ENCODE peak calls at places on chromosomes 16 and 17, in ten cellular contexts. One of them, this sample, is unnamed. For H3K9me3, the result is how much of the 10 kb centered on the place peaks cover.

GRCh38 chr17:81338301-81339179 is 43.4 kb upstream of the SLC38A10 start:
- DNase-seq in ovary: peak
- DNase-seq in tibial artery: no peak
- DNase-seq in small intestine: no peak
- DNase-seq in CD4-positive, alpha-beta memory T cell: no peak
- DNase-seq in heart right ventricle: no peak
- DNase-seq in aorta: no peak
- DNase-seq in uterus: no peak
- DNase-seq in esophagus squamous epithelium: no peak
- DNase-seq in IMR-90: no peak
- DNase-seq in this sample: no peak

GRCh38 chr16:84925092-84925772 is 86.1 kb downstream of the ZDHHC7 start:
- DNase-seq in tibial artery: no peak
- DNase-seq in IMR-90: no peak
- DNase-seq in heart right ventricle: peak
- DNase-seq in uterus: peak
- DNase-seq in esophagus squamous epithelium: no peak
- DNase-seq in small intestine: peak
- DNase-seq in CD4-positive, alpha-beta memory T cell: peak
- DNase-seq in ovary: peak
- DNase-seq in aorta: peak
- DNase-seq in this sample: peak

GRCh38 chr17:65099941-65100315 is 37.2 kb upstream of the RGS9 start:
- DNase-seq in IMR-90: peak
- DNase-seq in aorta: peak
- DNase-seq in ovary: no peak
- DNase-seq in small intestine: peak
- DNase-seq in heart right ventricle: peak
- DNase-seq in tibial artery: no peak
- DNase-seq in esophagus squamous epithelium: no peak
- DNase-seq in CD4-positive, alpha-beta memory T cell: peak
- DNase-seq in uterus: no peak
- DNase-seq in this sample: peak

GRCh38 chr17:4605826-4606225 is 21.5 kb downstream of the SMTNL2 start:
- DNase-seq in aorta: no peak
- DNase-seq in heart right ventricle: peak
- DNase-seq in tibial artery: no peak
- DNase-seq in small intestine: peak
- DNase-seq in esophagus squamous epithelium: no peak
- DNase-seq in IMR-90: peak
- DNase-seq in uterus: peak
- DNase-seq in CD4-positive, alpha-beta memory T cell: no peak
- DNase-seq in ovary: peak
- DNase-seq in this sample: no peak

GRCh38 chr17:6366144-6366755 is 68.7 kb downstream of the AIPL1 start:
- DNase-seq in esophagus squamous epithelium: no peak
- DNase-seq in CD4-positive, alpha-beta memory T cell: no peak
- DNase-seq in IMR-90: peak
- DNase-seq in ovary: no peak
- DNase-seq in small intestine: no peak
- DNase-seq in uterus: no peak
- DNase-seq in heart right ventricle: no peak
- DNase-seq in aorta: no peak
- DNase-seq in tibial artery: no peak
- DNase-seq in this sample: no peak

GRCh38 chr17:73757324-73757942 is 113.2 kb upstream of the SDK2 start:
- DNase-seq in heart right ventricle: no peak
- DNase-seq in esophagus squamous epithelium: no peak
- DNase-seq in aorta: no peak
- DNase-seq in tibial artery: no peak
- DNase-seq in IMR-90: no peak
- DNase-seq in CD4-positive, alpha-beta memory T cell: no peak
- DNase-seq in ovary: no peak
- DNase-seq in uterus: no peak
- DNase-seq in small intestine: peak
- DNase-seq in this sample: no peak

GRCh38 chr17:42187833-42188232 is 2.6 kb upstream of the HCRT start:
- DNase-seq in small intestine: no peak
- DNase-seq in esophagus squamous epithelium: no peak
- DNase-seq in aorta: no peak
- DNase-seq in uterus: no peak
- DNase-seq in tibial artery: no peak
- DNase-seq in heart right ventricle: no peak
- DNase-seq in IMR-90: no peak
- DNase-seq in CD4-positive, alpha-beta memory T cell: no peak
- DNase-seq in ovary: no peak
- DNase-seq in this sample: no peak

GRCh38 chr16:88456356-88457292 is 3.5 kb downstream of the ZFPM1 start:
- DNase-seq in CD4-positive, alpha-beta memory T cell: peak
- DNase-seq in IMR-90: no peak
- DNase-seq in heart right ventricle: no peak
- DNase-seq in small intestine: no peak
- DNase-seq in aorta: no peak
- DNase-seq in ovary: no peak
- DNase-seq in esophagus squamous epithelium: no peak
- DNase-seq in tibial artery: no peak
- DNase-seq in uterus: no peak
- DNase-seq in this sample: no peak

GRCh38 chr17:8253801-8254200 is 4.7 kb downstream of the PFAS start:
- DNase-seq in uterus: no peak
- DNase-seq in IMR-90: no peak
- DNase-seq in heart right ventricle: no peak
- DNase-seq in tibial artery: no peak
- DNase-seq in small intestine: peak
- DNase-seq in CD4-positive, alpha-beta memory T cell: no peak
- DNase-seq in esophagus squamous epithelium: no peak
- DNase-seq in aorta: no peak
- DNase-seq in ovary: no peak
- DNase-seq in this sample: no peak

GRCh38 chr16:73739049-73739769 is 557.4 kb upstream of the PSMD7 start:
- DNase-seq in aorta: no peak
- DNase-seq in esophagus squamous epithelium: no peak
- DNase-seq in uterus: no peak
- DNase-seq in heart right ventricle: no peak
- DNase-seq in IMR-90: no peak
- DNase-seq in small intestine: no peak
- DNase-seq in ovary: no peak
- DNase-seq in tibial artery: no peak
- DNase-seq in CD4-positive, alpha-beta memory T cell: no peak
- DNase-seq in this sample: no peak
- H3K9me3 ChIP-seq in aorta: under half
- H3K9me3 ChIP-seq in esophagus squamous epithelium: under half
- H3K9me3 ChIP-seq in uterus: under half
- H3K9me3 ChIP-seq in heart right ventricle: under half
- H3K9me3 ChIP-seq in IMR-90: under half
- H3K9me3 ChIP-seq in small intestine: under half
- H3K9me3 ChIP-seq in ovary: under half
- H3K9me3 ChIP-seq in tibial artery: under half
- H3K9me3 ChIP-seq in CD4-positive, alpha-beta memory T cell: under half
- H3K9me3 ChIP-seq in this sample: under half

GRCh38 chr16:3285131-3285530 is 1.8 kb downstream of the ZNF263 start:
- DNase-seq in heart right ventricle: no peak
- DNase-seq in IMR-90: no peak
- DNase-seq in ovary: no peak
- DNase-seq in esophagus squamous epithelium: no peak
- DNase-seq in CD4-positive, alpha-beta memory T cell: no peak
- DNase-seq in tibial artery: peak
- DNase-seq in uterus: no peak
- DNase-seq in small intestine: no peak
- DNase-seq in aorta: no peak
- DNase-seq in this sample: no peak

GRCh38 chr16:3292604-3293003 is 9.3 kb downstream of the ZNF263 start:
- DNase-seq in uterus: no peak
- DNase-seq in ovary: no peak
- DNase-seq in esophagus squamous epithelium: no peak
- DNase-seq in aorta: no peak
- DNase-seq in small intestine: no peak
- DNase-seq in tibial artery: no peak
- DNase-seq in CD4-positive, alpha-beta memory T cell: no peak
- DNase-seq in IMR-90: peak
- DNase-seq in heart right ventricle: no peak
- DNase-seq in this sample: no peak

GRCh38 chr16:3295783-3296182 is 9.4 kb downstream of the TIGD7 start:
- DNase-seq in IMR-90: no peak
- DNase-seq in small intestine: no peak
- DNase-seq in aorta: no peak
- DNase-seq in tibial artery: no peak
- DNase-seq in ovary: no peak
- DNase-seq in esophagus squamous epithelium: no peak
- DNase-seq in uterus: no peak
- DNase-seq in CD4-positive, alpha-beta memory T cell: no peak
- DNase-seq in heart right ventricle: no peak
- DNase-seq in this sample: no peak

GRCh38 chr16:3295209-3295608 is 10.0 kb downstream of the TIGD7 start:
- DNase-seq in CD4-positive, alpha-beta memory T cell: no peak
- DNase-seq in tibial artery: no peak
- DNase-seq in IMR-90: no peak
- DNase-seq in uterus: no peak
- DNase-seq in esophagus squamous epithelium: no peak
- DNase-seq in ovary: no peak
- DNase-seq in small intestine: no peak
- DNase-seq in heart right ventricle: no peak
- DNase-seq in aorta: no peak
- DNase-seq in this sample: no peak

GRCh38 chr16:3289998-3290673 is 6.8 kb downstream of the ZNF263 start:
- DNase-seq in heart right ventricle: no peak
- DNase-seq in aorta: no peak
- DNase-seq in tibial artery: peak
- DNase-seq in CD4-positive, alpha-beta memory T cell: no peak
- DNase-seq in small intestine: no peak
- DNase-seq in IMR-90: no peak
- DNase-seq in uterus: no peak
- DNase-seq in esophagus squamous epithelium: no peak
- DNase-seq in ovary: no peak
- DNase-seq in this sample: no peak
- H3K9me3 ChIP-seq in heart right ventricle: under half
- H3K9me3 ChIP-seq in aorta: under half
- H3K9me3 ChIP-seq in tibial artery: under half
- H3K9me3 ChIP-seq in CD4-positive, alpha-beta memory T cell: half or more
- H3K9me3 ChIP-seq in small intestine: under half
- H3K9me3 ChIP-seq in IMR-90: half or more
- H3K9me3 ChIP-seq in uterus: half or more
- H3K9me3 ChIP-seq in esophagus squamous epithelium: under half
- H3K9me3 ChIP-seq in ovary: under half
- H3K9me3 ChIP-seq in this sample: under half

GRCh38 chr16:3220839-3221238 is 14.1 kb downstream of the ZNF200 start:
- DNase-seq in uterus: no peak
- DNase-seq in ovary: no peak
- DNase-seq in aorta: no peak
- DNase-seq in esophagus squamous epithelium: no peak
- DNase-seq in heart right ventricle: no peak
- DNase-seq in IMR-90: no peak
- DNase-seq in tibial artery: no peak
- DNase-seq in small intestine: no peak
- DNase-seq in CD4-positive, alpha-beta memory T cell: no peak
- DNase-seq in this sample: no peak

DNA sequence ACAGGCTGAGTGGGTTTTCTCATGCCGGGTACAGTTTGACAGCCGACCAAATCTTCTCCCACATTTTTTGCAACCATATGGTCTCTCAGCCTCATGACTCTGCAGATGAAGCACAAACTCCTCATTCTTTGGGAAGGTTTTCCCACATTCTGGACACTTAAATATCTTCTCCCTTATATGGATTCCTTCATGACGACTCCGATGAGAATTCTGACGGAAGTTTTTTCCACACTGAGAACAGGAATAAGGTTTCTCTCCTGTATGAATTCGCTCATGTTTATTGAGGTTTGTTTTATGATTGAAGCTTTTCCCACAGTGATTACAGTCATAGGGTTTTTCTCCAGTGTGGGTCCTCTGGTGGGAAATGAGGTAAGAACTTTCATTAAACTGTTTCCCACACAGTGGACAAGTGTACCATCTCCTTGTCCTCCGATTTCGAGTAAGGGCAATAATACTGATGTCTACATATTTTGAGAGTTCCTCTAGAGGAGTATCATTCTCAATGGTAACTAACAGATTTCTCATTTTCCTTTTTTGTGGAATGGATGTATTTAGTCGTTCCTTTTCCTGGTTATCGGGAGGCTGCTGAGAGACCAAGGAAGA is 10.9 kb downstream of the ZNF200 start:
- DNase-seq in ovary: no peak
- DNase-seq in esophagus squamous epithelium: no peak
- DNase-seq in IMR-90: no peak
- DNase-seq in aorta: no peak
- DNase-seq in CD4-positive, alpha-beta memory T cell: no peak
- DNase-seq in uterus: no peak
- DNase-seq in heart right ventricle: no peak
- DNase-seq in small intestine: no peak
- DNase-seq in tibial artery: no peak
- DNase-seq in this sample: no peak
- H3K9me3 ChIP-seq in ovary: under half
- H3K9me3 ChIP-seq in esophagus squamous epithelium: under half
- H3K9me3 ChIP-seq in IMR-90: half or more
- H3K9me3 ChIP-seq in aorta: under half
- H3K9me3 ChIP-seq in CD4-positive, alpha-beta memory T cell: under half
- H3K9me3 ChIP-seq in uterus: half or more
- H3K9me3 ChIP-seq in heart right ventricle: under half
- H3K9me3 ChIP-seq in small intestine: under half
- H3K9me3 ChIP-seq in tibial artery: under half
- H3K9me3 ChIP-seq in this sample: under half

GRCh38 chr16:49488336-49488735 is 114.7 kb downstream of the C16orf78 start:
- DNase-seq in aorta: no peak
- DNase-seq in small intestine: no peak
- DNase-seq in CD4-positive, alpha-beta memory T cell: no peak
- DNase-seq in uterus: no peak
- DNase-seq in esophagus squamous epithelium: no peak
- DNase-seq in IMR-90: no peak
- DNase-seq in ovary: peak
- DNase-seq in heart right ventricle: no peak
- DNase-seq in tibial artery: peak
- DNase-seq in this sample: no peak

GRCh38 chr16:49488740-49489525 is 115.3 kb downstream of the C16orf78 start:
- DNase-seq in heart right ventricle: no peak
- DNase-seq in ovary: peak
- DNase-seq in uterus: no peak
- DNase-seq in aorta: no peak
- DNase-seq in tibial artery: peak
- DNase-seq in small intestine: no peak
- DNase-seq in IMR-90: no peak
- DNase-seq in CD4-positive, alpha-beta memory T cell: no peak
- DNase-seq in esophagus squamous epithelium: no peak
- DNase-seq in this sample: no peak

GRCh38 chr16:49486350-49486749 is 112.7 kb downstream of the C16orf78 start:
- DNase-seq in aorta: no peak
- DNase-seq in heart right ventricle: no peak
- DNase-seq in IMR-90: no peak
- DNase-seq in small intestine: no peak
- DNase-seq in ovary: no peak
- DNase-seq in esophagus squamous epithelium: no peak
- DNase-seq in CD4-positive, alpha-beta memory T cell: no peak
- DNase-seq in uterus: no peak
- DNase-seq in tibial artery: peak
- DNase-seq in this sample: no peak

GRCh38 chr16:49489686-49490320 is 116.2 kb downstream of the C16orf78 start:
- DNase-seq in esophagus squamous epithelium: no peak
- DNase-seq in tibial artery: peak
- DNase-seq in IMR-90: no peak
- DNase-seq in aorta: no peak
- DNase-seq in uterus: no peak
- DNase-seq in small intestine: no peak
- DNase-seq in heart right ventricle: no peak
- DNase-seq in ovary: peak
- DNase-seq in CD4-positive, alpha-beta memory T cell: no peak
- DNase-seq in this sample: no peak

GRCh38 chr16:49487746-49488145 is 114.1 kb downstream of the C16orf78 start:
- DNase-seq in aorta: no peak
- DNase-seq in IMR-90: no peak
- DNase-seq in small intestine: no peak
- DNase-seq in esophagus squamous epithelium: no peak
- DNase-seq in heart right ventricle: no peak
- DNase-seq in uterus: no peak
- DNase-seq in tibial artery: peak
- DNase-seq in CD4-positive, alpha-beta memory T cell: no peak
- DNase-seq in ovary: peak
- DNase-seq in this sample: no peak
- H3K9me3 ChIP-seq in aorta: under half
- H3K9me3 ChIP-seq in IMR-90: under half
- H3K9me3 ChIP-seq in small intestine: under half
- H3K9me3 ChIP-seq in esophagus squamous epithelium: under half
- H3K9me3 ChIP-seq in heart right ventricle: under half
- H3K9me3 ChIP-seq in uterus: under half
- H3K9me3 ChIP-seq in tibial artery: under half
- H3K9me3 ChIP-seq in CD4-positive, alpha-beta memory T cell: under half
- H3K9me3 ChIP-seq in ovary: under half
- H3K9me3 ChIP-seq in this sample: under half

This sample was measured in T-helper 17 cell.